ENCODE peak calls at places on chromosomes 3 and 15, in nine cellular contexts. H is pancreas; G is AG04450; T is HepG2; M is esophagus squamous epithelium; E is aorta; D is CD8-positive, alpha-beta memory T cell; N is CD8-positive, alpha-beta T cell; O is psoas muscle. Y is an unnamed sample.
A peak's percentile ranks its signal among the peaks of the same experiment; 100 is the strongest.

GRCh38 chr3:71062920-71063767 is 520.4 kb downstream of the FOXP1 start:
- DNase-seq in O (no peak), M (no peak), D (no peak), H (no peak), E (no peak), G (no peak), N (no peak), T (no peak), Y (no peak)

GRCh38 chr15:49715213-49715612 is 94.4 kb downstream of the DTWD1 start:
- DNase-seq in M (no peak), E (no peak), O (no peak), D (no peak), G (no peak), N (no peak), H (no peak), T (no peak), Y (no peak)

GRCh38 chr15:30922469-30923311 is 19.0 kb downstream of the FAN1 start:
- DNase-seq in T (peak; percentile 12), D (no peak), O (no peak), G (no peak), N (no peak), E (no peak), H (no peak), M (no peak), Y (no peak)

GRCh38 chr3:100105536-100105935 is 8.8 kb downstream of the FILIP1L start:
- DNase-seq in D (no peak), O (no peak), H (no peak), T (no peak), E (no peak), G (no peak), N (no peak), M (no peak), Y (no peak)

GRCh38 chr15:100060276-100060926 is 281.4 kb downstream of the ADAMTS17 start:
- DNase-seq in O (no peak), G (peak; percentile 13), D (no peak), M (no peak), T (no peak), E (no peak), N (no peak), H (no peak), Y (no peak)

GRCh38 chr3:126186749-126187148 is 6.4 kb upstream of the ALDH1L1 start:
- DNase-seq in O (no peak), T (no peak), G (no peak), H (no peak), E (no peak), D (no peak), N (no peak), M (no peak), Y (no peak)

GRCh38 chr15:50182233-50183013 is 427 bp downstream of the SLC27A2 start:
- DNase-seq in O (peak; percentile 45), N (no peak), H (peak; percentile 86), E (peak; percentile 53), T (no peak), G (no peak), M (no peak), D (peak; percentile 2), Y (no peak)

GRCh38 chr3:142180761-142181362 is 31.5 kb upstream of the TFDP2 start:
- DNase-seq in M (no peak), E (no peak), D (peak; percentile 6), N (peak; percentile 6), O (no peak), G (no peak), H (no peak), T (peak; percentile 28), Y (no peak)

GRCh38 chr3:142507241-142507640 is 59.4 kb upstream of the XRN1 start:
- DNase-seq in H (no peak), M (no peak), N (no peak), E (no peak), T (no peak), G (no peak), D (no peak), O (no peak), Y (no peak)

GRCh38 chr3:49004352-49005297 is 2.6 kb upstream of the WDR6 start:
- DNase-seq in D (no peak), H (peak; percentile 68), N (no peak), M (no peak), T (peak; percentile 48), E (no peak), O (no peak), G (no peak), Y (no peak)

GRCh38 chr3:54955941-54956340 is 28.1 kb upstream of the LRTM1 start:
- DNase-seq in G (no peak), N (no peak), E (no peak), T (no peak), H (no peak), O (no peak), M (no peak), D (no peak), Y (no peak)
- H3K9me3 ChIP-seq in G (no peaks in the 10 kb centered on the region), N (no peaks in the 10 kb centered on the region), E (no peaks in the 10 kb centered on the region), T (no peaks in the 10 kb centered on the region), H (no peaks in the 10 kb centered on the region), O (no peaks in the 10 kb centered on the region), M (no peaks in the 10 kb centered on the region), D (no peaks in the 10 kb centered on the region), Y (no peaks in the 10 kb centered on the region)

GRCh38 chr3:187951452-187952190 is 202.3 kb upstream of the LPP start:
- DNase-seq in E (no peak), O (no peak), D (no peak), G (no peak), N (no peak), T (no peak), M (no peak), H (no peak), Y (no peak)

GRCh38 chr3:187950671-187951070 is 203.3 kb upstream of the LPP start:
- DNase-seq in E (no peak), H (no peak), N (no peak), O (no peak), D (no peak), M (no peak), G (no peak), T (no peak), Y (no peak)

GRCh38 chr3:187955076-187955952 is 198.6 kb upstream of the LPP start:
- DNase-seq in M (no peak), G (peak; percentile 65), O (peak; percentile 72), T (peak; percentile 45), D (no peak), N (no peak), E (peak; percentile 51), H (no peak), Y (no peak)

GRCh38 chr3:187954486-187955075 is 199.4 kb upstream of the LPP start:
- DNase-seq in T (no peak), M (no peak), E (no peak), N (no peak), O (no peak), D (no peak), H (no peak), G (peak; percentile 39), Y (no peak)

GRCh38 chr3:187952849-187953248 is 201.1 kb upstream of the LPP start:
- DNase-seq in O (no peak), M (no peak), H (no peak), T (no peak), G (no peak), N (no peak), D (no peak), E (no peak), Y (no peak)
- H3K9me3 ChIP-seq in O (no peaks in the 10 kb centered on the region), M (no peaks in the 10 kb centered on the region), H (no peaks in the 10 kb centered on the region), T (no peaks in the 10 kb centered on the region), G (no peaks in the 10 kb centered on the region), N (no peaks in the 10 kb centered on the region), D (no peaks in the 10 kb centered on the region), E (no peaks in the 10 kb centered on the region), Y (no peaks in the 10 kb centered on the region)

GRCh38 chr15:79919090-79919748 is 22.4 kb upstream of the MTHFS start:
- DNase-seq in N (no peak), D (no peak), E (no peak), O (no peak), H (no peak), G (no peak), T (no peak), M (no peak), Y (no peak)
- H3K9me3 ChIP-seq in N (peaks cover 35% of the 10 kb centered on the region), D (peaks cover 41% of the 10 kb centered on the region), E (peaks cover 16% of the 10 kb centered on the region), O (peaks cover 64% of the 10 kb centered on the region), H (no peaks in the 10 kb centered on the region), G (peaks cover 51% of the 10 kb centered on the region), T (peaks cover 42% of the 10 kb centered on the region), M (peaks cover 76% of the 10 kb centered on the region), Y (peaks cover 18% of the 10 kb centered on the region)

DNA sequence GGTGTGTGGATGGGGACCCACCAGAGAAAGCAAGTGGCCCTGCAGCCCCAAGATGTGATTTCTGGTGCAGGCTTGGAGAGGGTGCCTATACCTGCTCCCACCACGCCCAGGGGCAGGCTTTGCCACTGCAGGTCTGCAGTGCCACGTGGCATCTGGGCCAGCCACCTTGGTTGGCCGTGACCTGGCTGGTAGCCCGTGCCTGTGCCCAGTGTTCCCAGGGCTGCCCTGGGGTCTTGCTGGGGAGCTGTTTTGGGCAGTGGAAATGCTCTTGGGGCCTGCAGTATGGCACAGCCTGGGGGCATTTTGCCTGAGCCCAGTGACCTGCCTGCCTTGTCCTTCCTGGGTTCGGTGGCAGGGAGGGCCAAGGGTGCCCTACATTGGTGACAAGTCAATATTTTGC is 203.4 kb downstream of the UBE3A start:
- DNase-seq in E (no peak), O (peak; percentile 22), G (no peak), N (no peak), T (no peak), M (no peak), H (peak; percentile 39), D (no peak), Y (no peak)
- H3K9me3 ChIP-seq in E (no peaks in the 10 kb centered on the region), O (no peaks in the 10 kb centered on the region), G (peaks cover 100% of the 10 kb centered on the region), N (no peaks in the 10 kb centered on the region), T (peaks cover 100% of the 10 kb centered on the region), M (peaks cover 40% of the 10 kb centered on the region), H (no peaks in the 10 kb centered on the region), D (no peaks in the 10 kb centered on the region), Y (no peaks in the 10 kb centered on the region)

GRCh38 chr15:26472661-26473060 is 300.2 kb downstream of the GABRB3 start:
- DNase-seq in M (no peak), O (no peak), T (no peak), G (no peak), E (no peak), H (no peak), D (no peak), N (no peak), Y (no peak)
- H3K9me3 ChIP-seq in M (peaks cover 8% of the 10 kb centered on the region), O (no peaks in the 10 kb centered on the region), T (peaks cover 100% of the 10 kb centered on the region), G (peaks cover 30% of the 10 kb centered on the region), E (peaks cover 3% of the 10 kb centered on the region), H (no peaks in the 10 kb centered on the region), D (peaks cover 3% of the 10 kb centered on the region), N (no peaks in the 10 kb centered on the region), Y (no peaks in the 10 kb centered on the region)